ENCODE peak calls at places on chromosome 11, in ten cellular contexts. One of them, this sample, is unnamed.

GRCh38 chr11:91295591-91295990 is 929.0 kb upstream of the FAT3 start:
- DNase-seq in left ventricle myocardium inferior: no peak
- DNase-seq in SK-N-SH: no peak
- DNase-seq in fibroblast of villous mesenchyme: no peak
- DNase-seq in HCT116: no peak
- DNase-seq in heart left ventricle: no peak
- DNase-seq in CD4-positive, alpha-beta T cell: no peak
- DNase-seq in fibroblast of mammary gland: no peak
- DNase-seq in stomach: no peak
- DNase-seq in pancreas: no peak
- DNase-seq in this sample: no peak

GRCh38 chr11:129090056-129090455 is 102.1 kb downstream of the ARHGAP32 start:
- DNase-seq in heart left ventricle: no peak
- DNase-seq in SK-N-SH: no peak
- DNase-seq in fibroblast of villous mesenchyme: peak
- DNase-seq in left ventricle myocardium inferior: no peak
- DNase-seq in fibroblast of mammary gland: peak
- DNase-seq in pancreas: no peak
- DNase-seq in stomach: no peak
- DNase-seq in HCT116: no peak
- DNase-seq in CD4-positive, alpha-beta T cell: no peak
- DNase-seq in this sample: no peak

GRCh38 chr11:126350811-126351210 is 4.7 kb upstream of the ST3GAL4 start:
- DNase-seq in heart left ventricle: no peak
- DNase-seq in fibroblast of villous mesenchyme: no peak
- DNase-seq in CD4-positive, alpha-beta T cell: no peak
- DNase-seq in stomach: no peak
- DNase-seq in HCT116: no peak
- DNase-seq in left ventricle myocardium inferior: no peak
- DNase-seq in pancreas: no peak
- DNase-seq in SK-N-SH: no peak
- DNase-seq in fibroblast of mammary gland: no peak
- DNase-seq in this sample: no peak

GRCh38 chr11:118928870-118929495 is 3.3 kb upstream of the BCL9L start:
- DNase-seq in fibroblast of villous mesenchyme: peak
- DNase-seq in fibroblast of mammary gland: peak
- DNase-seq in heart left ventricle: peak
- DNase-seq in pancreas: peak
- DNase-seq in CD4-positive, alpha-beta T cell: no peak
- DNase-seq in stomach: no peak
- DNase-seq in left ventricle myocardium inferior: peak
- DNase-seq in HCT116: no peak
- DNase-seq in SK-N-SH: peak
- DNase-seq in this sample: peak

GRCh38 chr11:117934526-117935307 is 5.5 kb upstream of the TMPRSS13 start:
- DNase-seq in stomach: peak
- DNase-seq in HCT116: no peak
- DNase-seq in left ventricle myocardium inferior: no peak
- DNase-seq in fibroblast of villous mesenchyme: no peak
- DNase-seq in fibroblast of mammary gland: no peak
- DNase-seq in SK-N-SH: no peak
- DNase-seq in CD4-positive, alpha-beta T cell: no peak
- DNase-seq in heart left ventricle: no peak
- DNase-seq in pancreas: no peak
- DNase-seq in this sample: no peak

GRCh38 chr11:86459682-86460460 is 85.2 kb downstream of the CCDC81 start:
- DNase-seq in HCT116: peak
- DNase-seq in pancreas: peak
- DNase-seq in stomach: peak
- DNase-seq in left ventricle myocardium inferior: peak
- DNase-seq in fibroblast of villous mesenchyme: peak
- DNase-seq in SK-N-SH: peak
- DNase-seq in fibroblast of mammary gland: peak
- DNase-seq in CD4-positive, alpha-beta T cell: no peak
- DNase-seq in heart left ventricle: peak
- DNase-seq in this sample: no peak

GRCh38 chr11:76237914-76238313 is 31.6 kb upstream of the WNT11 start:
- DNase-seq in fibroblast of villous mesenchyme: no peak
- DNase-seq in SK-N-SH: peak
- DNase-seq in HCT116: peak
- DNase-seq in heart left ventricle: no peak
- DNase-seq in pancreas: no peak
- DNase-seq in stomach: no peak
- DNase-seq in left ventricle myocardium inferior: no peak
- DNase-seq in fibroblast of mammary gland: peak
- DNase-seq in CD4-positive, alpha-beta T cell: no peak
- DNase-seq in this sample: no peak

GRCh38 chr11:130055637-130056036 is 14.1 kb upstream of the APLP2 start:
- DNase-seq in left ventricle myocardium inferior: no peak
- DNase-seq in stomach: no peak
- DNase-seq in HCT116: no peak
- DNase-seq in fibroblast of mammary gland: peak
- DNase-seq in pancreas: no peak
- DNase-seq in fibroblast of villous mesenchyme: peak
- DNase-seq in CD4-positive, alpha-beta T cell: no peak
- DNase-seq in heart left ventricle: no peak
- DNase-seq in SK-N-SH: no peak
- DNase-seq in this sample: no peak

GRCh38 chr11:18145025-18145424 is 12.7 kb downstream of the MRGPRX3 start:
- DNase-seq in CD4-positive, alpha-beta T cell: no peak
- DNase-seq in HCT116: no peak
- DNase-seq in stomach: no peak
- DNase-seq in left ventricle myocardium inferior: no peak
- DNase-seq in pancreas: no peak
- DNase-seq in fibroblast of villous mesenchyme: peak
- DNase-seq in SK-N-SH: peak
- DNase-seq in heart left ventricle: no peak
- DNase-seq in fibroblast of mammary gland: peak
- DNase-seq in this sample: no peak

GRCh38 chr11:134124660-134125451 is 56.0 kb downstream of the JAM3 start:
- DNase-seq in stomach: peak
- DNase-seq in heart left ventricle: peak
- DNase-seq in SK-N-SH: peak
- DNase-seq in pancreas: peak
- DNase-seq in fibroblast of villous mesenchyme: peak
- DNase-seq in HCT116: no peak
- DNase-seq in fibroblast of mammary gland: peak
- DNase-seq in CD4-positive, alpha-beta T cell: no peak
- DNase-seq in left ventricle myocardium inferior: peak
- DNase-seq in this sample: peak

GRCh38 chr11:66268953-66269906 is 791 bp downstream of the RAB1B start:
- DNase-seq in CD4-positive, alpha-beta T cell: no peak
- DNase-seq in left ventricle myocardium inferior: no peak
- DNase-seq in fibroblast of mammary gland: peak
- DNase-seq in SK-N-SH: peak
- DNase-seq in fibroblast of villous mesenchyme: peak
- DNase-seq in HCT116: no peak
- DNase-seq in stomach: no peak
- DNase-seq in pancreas: no peak
- DNase-seq in heart left ventricle: no peak
- DNase-seq in this sample: no peak
- TF ChIP-seq CTCF in CD4-positive, alpha-beta T cell: no peak
- TF ChIP-seq CTCF in left ventricle myocardium inferior: peak
- TF ChIP-seq CTCF in fibroblast of mammary gland: peak
- TF ChIP-seq CTCF in SK-N-SH: peak
- TF ChIP-seq CTCF in fibroblast of villous mesenchyme: peak
- TF ChIP-seq CTCF in HCT116: no peak
- TF ChIP-seq CTCF in stomach: no peak
- TF ChIP-seq CTCF in pancreas: no peak
- TF ChIP-seq CTCF in heart left ventricle: no peak
- TF ChIP-seq CTCF in this sample: peak

DNA sequence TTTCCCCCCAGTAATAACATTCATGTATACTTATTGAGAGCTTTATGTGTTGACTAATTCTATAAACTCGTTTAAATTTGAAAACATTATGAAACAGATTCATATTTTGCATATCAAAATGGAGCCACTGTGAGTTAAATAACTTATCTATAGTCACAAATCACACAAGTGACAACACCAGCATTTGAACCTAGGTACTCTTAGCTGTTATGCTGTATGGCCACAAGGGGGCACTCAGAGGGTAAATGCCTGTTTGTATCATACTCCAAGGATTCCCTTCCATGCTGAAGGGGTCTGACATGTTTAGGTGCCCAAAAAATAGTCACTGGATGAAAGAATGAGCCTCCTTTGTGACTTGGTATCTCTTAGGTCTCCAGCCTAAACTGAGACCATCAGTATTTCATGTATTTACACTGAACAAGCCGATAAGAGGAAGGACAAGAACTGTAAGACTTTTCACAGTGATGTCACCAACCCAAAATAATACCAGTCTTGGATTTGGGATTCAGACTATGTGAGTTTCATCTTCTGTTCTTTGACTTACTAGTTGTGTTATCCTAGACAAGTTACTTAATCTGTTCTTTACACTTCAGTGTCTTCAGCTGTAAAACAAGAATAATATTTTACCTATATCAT is 12.2 kb upstream of the OR52D1 start:
- DNase-seq in fibroblast of mammary gland: peak
- DNase-seq in SK-N-SH: peak
- DNase-seq in CD4-positive, alpha-beta T cell: peak
- DNase-seq in fibroblast of villous mesenchyme: peak
- DNase-seq in HCT116: peak
- DNase-seq in stomach: peak
- DNase-seq in left ventricle myocardium inferior: no peak
- DNase-seq in pancreas: peak
- DNase-seq in heart left ventricle: peak
- DNase-seq in this sample: peak
- TF ChIP-seq CTCF in fibroblast of mammary gland: peak
- TF ChIP-seq CTCF in SK-N-SH: peak
- TF ChIP-seq CTCF in CD4-positive, alpha-beta T cell: peak
- TF ChIP-seq CTCF in fibroblast of villous mesenchyme: peak
- TF ChIP-seq CTCF in HCT116: peak
- TF ChIP-seq CTCF in stomach: peak
- TF ChIP-seq CTCF in left ventricle myocardium inferior: peak
- TF ChIP-seq CTCF in pancreas: peak
- TF ChIP-seq CTCF in heart left ventricle: peak
- TF ChIP-seq CTCF in this sample: peak

GRCh38 chr11:65541093-65542010 is 16.5 kb downstream of the SCYL1 start:
- DNase-seq in CD4-positive, alpha-beta T cell: no peak
- DNase-seq in HCT116: no peak
- DNase-seq in heart left ventricle: no peak
- DNase-seq in fibroblast of villous mesenchyme: no peak
- DNase-seq in SK-N-SH: no peak
- DNase-seq in stomach: no peak
- DNase-seq in left ventricle myocardium inferior: no peak
- DNase-seq in fibroblast of mammary gland: no peak
- DNase-seq in pancreas: peak
- DNase-seq in this sample: no peak

GRCh38 chr11:65538915-65539374 is 14.1 kb downstream of the SCYL1 start:
- DNase-seq in fibroblast of mammary gland: no peak
- DNase-seq in SK-N-SH: no peak
- DNase-seq in left ventricle myocardium inferior: no peak
- DNase-seq in pancreas: peak
- DNase-seq in heart left ventricle: no peak
- DNase-seq in CD4-positive, alpha-beta T cell: no peak
- DNase-seq in fibroblast of villous mesenchyme: no peak
- DNase-seq in stomach: no peak
- DNase-seq in HCT116: no peak
- DNase-seq in this sample: peak

GRCh38 chr11:65540290-65541092 is 15.6 kb downstream of the SCYL1 start:
- DNase-seq in fibroblast of villous mesenchyme: peak
- DNase-seq in CD4-positive, alpha-beta T cell: peak
- DNase-seq in pancreas: peak
- DNase-seq in heart left ventricle: peak
- DNase-seq in fibroblast of mammary gland: peak
- DNase-seq in left ventricle myocardium inferior: peak
- DNase-seq in stomach: peak
- DNase-seq in SK-N-SH: peak
- DNase-seq in HCT116: peak
- DNase-seq in this sample: peak

GRCh38 chr11:65538232-65538914 is 13.5 kb downstream of the SCYL1 start:
- DNase-seq in SK-N-SH: no peak
- DNase-seq in HCT116: no peak
- DNase-seq in left ventricle myocardium inferior: no peak
- DNase-seq in pancreas: peak
- DNase-seq in fibroblast of villous mesenchyme: no peak
- DNase-seq in CD4-positive, alpha-beta T cell: no peak
- DNase-seq in fibroblast of mammary gland: no peak
- DNase-seq in heart left ventricle: no peak
- DNase-seq in stomach: no peak
- DNase-seq in this sample: no peak

GRCh38 chr11:65539401-65540289 is 14.8 kb downstream of the SCYL1 start:
- DNase-seq in pancreas: peak
- DNase-seq in fibroblast of mammary gland: no peak
- DNase-seq in fibroblast of villous mesenchyme: no peak
- DNase-seq in heart left ventricle: no peak
- DNase-seq in HCT116: peak
- DNase-seq in left ventricle myocardium inferior: no peak
- DNase-seq in CD4-positive, alpha-beta T cell: no peak
- DNase-seq in stomach: peak
- DNase-seq in SK-N-SH: peak
- DNase-seq in this sample: no peak
- TF ChIP-seq CTCF in pancreas: no peak
- TF ChIP-seq CTCF in fibroblast of mammary gland: no peak
- TF ChIP-seq CTCF in fibroblast of villous mesenchyme: no peak
- TF ChIP-seq CTCF in heart left ventricle: peak
- TF ChIP-seq CTCF in HCT116: no peak
- TF ChIP-seq CTCF in left ventricle myocardium inferior: no peak
- TF ChIP-seq CTCF in CD4-positive, alpha-beta T cell: no peak
- TF ChIP-seq CTCF in stomach: peak
- TF ChIP-seq CTCF in SK-N-SH: no peak
- TF ChIP-seq CTCF in this sample: peak

GRCh38 chr11:121422675-121423074 is 29.4 kb upstream of the SORL1 start:
- DNase-seq in stomach: no peak
- DNase-seq in left ventricle myocardium inferior: no peak
- DNase-seq in fibroblast of villous mesenchyme: no peak
- DNase-seq in CD4-positive, alpha-beta T cell: no peak
- DNase-seq in SK-N-SH: no peak
- DNase-seq in fibroblast of mammary gland: no peak
- DNase-seq in HCT116: no peak
- DNase-seq in pancreas: no peak
- DNase-seq in heart left ventricle: no peak
- DNase-seq in this sample: no peak

GRCh38 chr11:121431820-121432526 is 20.1 kb upstream of the SORL1 start:
- DNase-seq in fibroblast of villous mesenchyme: no peak
- DNase-seq in stomach: no peak
- DNase-seq in HCT116: no peak
- DNase-seq in SK-N-SH: no peak
- DNase-seq in pancreas: no peak
- DNase-seq in fibroblast of mammary gland: no peak
- DNase-seq in left ventricle myocardium inferior: no peak
- DNase-seq in CD4-positive, alpha-beta T cell: no peak
- DNase-seq in heart left ventricle: no peak
- DNase-seq in this sample: no peak

GRCh38 chr11:121425818-121426217 is 26.3 kb upstream of the SORL1 start:
- DNase-seq in fibroblast of mammary gland: no peak
- DNase-seq in SK-N-SH: no peak
- DNase-seq in pancreas: no peak
- DNase-seq in heart left ventricle: no peak
- DNase-seq in stomach: no peak
- DNase-seq in left ventricle myocardium inferior: no peak
- DNase-seq in fibroblast of villous mesenchyme: no peak
- DNase-seq in CD4-positive, alpha-beta T cell: no peak
- DNase-seq in HCT116: no peak
- DNase-seq in this sample: no peak

GRCh38 chr11:121429556-121429955 is 22.6 kb upstream of the SORL1 start:
- DNase-seq in CD4-positive, alpha-beta T cell: no peak
- DNase-seq in pancreas: no peak
- DNase-seq in fibroblast of mammary gland: no peak
- DNase-seq in SK-N-SH: no peak
- DNase-seq in heart left ventricle: no peak
- DNase-seq in fibroblast of villous mesenchyme: no peak
- DNase-seq in left ventricle myocardium inferior: no peak
- DNase-seq in HCT116: no peak
- DNase-seq in stomach: no peak
- DNase-seq in this sample: no peak

GRCh38 chr11:121426476-121427454 is 25.3 kb upstream of the SORL1 start:
- DNase-seq in left ventricle myocardium inferior: peak
- DNase-seq in HCT116: peak
- DNase-seq in SK-N-SH: peak
- DNase-seq in heart left ventricle: peak
- DNase-seq in fibroblast of villous mesenchyme: no peak
- DNase-seq in pancreas: peak
- DNase-seq in fibroblast of mammary gland: no peak
- DNase-seq in stomach: peak
- DNase-seq in CD4-positive, alpha-beta T cell: peak
- DNase-seq in this sample: peak
- TF ChIP-seq CTCF in left ventricle myocardium inferior: peak
- TF ChIP-seq CTCF in HCT116: no peak
- TF ChIP-seq CTCF in SK-N-SH: no peak
- TF ChIP-seq CTCF in heart left ventricle: peak
- TF ChIP-seq CTCF in fibroblast of villous mesenchyme: no peak
- TF ChIP-seq CTCF in pancreas: no peak
- TF ChIP-seq CTCF in fibroblast of mammary gland: no peak
- TF ChIP-seq CTCF in stomach: no peak
- TF ChIP-seq CTCF in CD4-positive, alpha-beta T cell: no peak
- TF ChIP-seq CTCF in this sample: no peak

This sample was measured in endothelial cell.